ENCODE peak calls at places on chromosomes 16 and 17, in five cellular contexts. One of them, this sample, is unnamed.

GRCh38 chr16:28549301-28549899 is 4.3 kb upstream of the SGF29 start:
- DNase-seq in choroid plexus epithelial cell: peak
- DNase-seq in neural crest cell: no peak
- DNase-seq in mesothelial cell of epicardium: no peak
- DNase-seq in AG09309: no peak
- DNase-seq in this sample: no peak

GRCh38 chr16:24950275-24950674 is 64.9 kb downstream of the ARHGAP17 start:
- DNase-seq in mesothelial cell of epicardium: no peak
- DNase-seq in AG09309: peak
- DNase-seq in choroid plexus epithelial cell: peak
- DNase-seq in neural crest cell: no peak
- DNase-seq in this sample: no peak

GRCh38 chr16:56561126-56561525 is 3.7 kb upstream of the MT4 start:
- DNase-seq in mesothelial cell of epicardium: no peak
- DNase-seq in neural crest cell: no peak
- DNase-seq in AG09309: no peak
- DNase-seq in choroid plexus epithelial cell: no peak
- DNase-seq in this sample: no peak

GRCh38 chr17:44543213-44543904 is 13.9 kb upstream of the FZD2 start:
- DNase-seq in mesothelial cell of epicardium: peak
- DNase-seq in neural crest cell: no peak
- DNase-seq in AG09309: peak
- DNase-seq in choroid plexus epithelial cell: peak
- DNase-seq in this sample: no peak

GRCh38 chr17:1470071-1470773 is 14.2 kb upstream of the CRK start:
- DNase-seq in neural crest cell: no peak
- DNase-seq in choroid plexus epithelial cell: no peak
- DNase-seq in mesothelial cell of epicardium: no peak
- DNase-seq in AG09309: no peak
- DNase-seq in this sample: no peak

GRCh38 chr16:73329363-73330306 is 281.7 kb upstream of the ZFHX3 start:
- DNase-seq in mesothelial cell of epicardium: no peak
- DNase-seq in neural crest cell: no peak
- DNase-seq in choroid plexus epithelial cell: no peak
- DNase-seq in AG09309: no peak
- DNase-seq in this sample: no peak

GRCh38 chr16:56241596-56241995 is 50.3 kb downstream of the GNAO1 start:
- DNase-seq in neural crest cell: no peak
- DNase-seq in mesothelial cell of epicardium: no peak
- DNase-seq in choroid plexus epithelial cell: no peak
- DNase-seq in AG09309: peak
- DNase-seq in this sample: no peak

GRCh38 chr16:47470810-47471209 is 9.7 kb downstream of the PHKB start:
- DNase-seq in neural crest cell: no peak
- DNase-seq in mesothelial cell of epicardium: no peak
- DNase-seq in AG09309: no peak
- DNase-seq in choroid plexus epithelial cell: no peak
- DNase-seq in this sample: no peak

GRCh38 chr17:29614345-29615047 is 8.2 kb downstream of the CORO6 start:
- DNase-seq in neural crest cell: no peak
- DNase-seq in choroid plexus epithelial cell: no peak
- DNase-seq in AG09309: no peak
- DNase-seq in mesothelial cell of epicardium: no peak
- DNase-seq in this sample: no peak

GRCh38 chr17:530851-531250 is 178.2 kb upstream of the RPH3AL start:
- DNase-seq in AG09309: no peak
- DNase-seq in choroid plexus epithelial cell: no peak
- DNase-seq in neural crest cell: no peak
- DNase-seq in mesothelial cell of epicardium: no peak
- DNase-seq in this sample: no peak

GRCh38 chr17:4536742-4537411 is 18.3 kb downstream of the MYBBP1A start:
- DNase-seq in choroid plexus epithelial cell: no peak
- DNase-seq in mesothelial cell of epicardium: no peak
- DNase-seq in AG09309: no peak
- DNase-seq in neural crest cell: no peak
- DNase-seq in this sample: no peak

GRCh38 chr17:49216953-49217650 is 6.6 kb downstream of the ABI3 start:
- DNase-seq in neural crest cell: no peak
- DNase-seq in AG09309: no peak
- DNase-seq in choroid plexus epithelial cell: no peak
- DNase-seq in mesothelial cell of epicardium: no peak
- DNase-seq in this sample: no peak

GRCh38 chr17:49217651-49218413 is 7.3 kb downstream of the ABI3 start:
- DNase-seq in choroid plexus epithelial cell: no peak
- DNase-seq in neural crest cell: no peak
- DNase-seq in AG09309: no peak
- DNase-seq in mesothelial cell of epicardium: no peak
- DNase-seq in this sample: peak

GRCh38 chr17:49216482-49216881 is 6.0 kb downstream of the ABI3 start:
- DNase-seq in choroid plexus epithelial cell: no peak
- DNase-seq in AG09309: no peak
- DNase-seq in mesothelial cell of epicardium: no peak
- DNase-seq in neural crest cell: no peak
- DNase-seq in this sample: no peak

GRCh38 chr17:49219987-49220386 is 9.5 kb downstream of the ABI3 start:
- DNase-seq in neural crest cell: no peak
- DNase-seq in mesothelial cell of epicardium: no peak
- DNase-seq in AG09309: no peak
- DNase-seq in choroid plexus epithelial cell: no peak
- DNase-seq in this sample: no peak

DNA sequence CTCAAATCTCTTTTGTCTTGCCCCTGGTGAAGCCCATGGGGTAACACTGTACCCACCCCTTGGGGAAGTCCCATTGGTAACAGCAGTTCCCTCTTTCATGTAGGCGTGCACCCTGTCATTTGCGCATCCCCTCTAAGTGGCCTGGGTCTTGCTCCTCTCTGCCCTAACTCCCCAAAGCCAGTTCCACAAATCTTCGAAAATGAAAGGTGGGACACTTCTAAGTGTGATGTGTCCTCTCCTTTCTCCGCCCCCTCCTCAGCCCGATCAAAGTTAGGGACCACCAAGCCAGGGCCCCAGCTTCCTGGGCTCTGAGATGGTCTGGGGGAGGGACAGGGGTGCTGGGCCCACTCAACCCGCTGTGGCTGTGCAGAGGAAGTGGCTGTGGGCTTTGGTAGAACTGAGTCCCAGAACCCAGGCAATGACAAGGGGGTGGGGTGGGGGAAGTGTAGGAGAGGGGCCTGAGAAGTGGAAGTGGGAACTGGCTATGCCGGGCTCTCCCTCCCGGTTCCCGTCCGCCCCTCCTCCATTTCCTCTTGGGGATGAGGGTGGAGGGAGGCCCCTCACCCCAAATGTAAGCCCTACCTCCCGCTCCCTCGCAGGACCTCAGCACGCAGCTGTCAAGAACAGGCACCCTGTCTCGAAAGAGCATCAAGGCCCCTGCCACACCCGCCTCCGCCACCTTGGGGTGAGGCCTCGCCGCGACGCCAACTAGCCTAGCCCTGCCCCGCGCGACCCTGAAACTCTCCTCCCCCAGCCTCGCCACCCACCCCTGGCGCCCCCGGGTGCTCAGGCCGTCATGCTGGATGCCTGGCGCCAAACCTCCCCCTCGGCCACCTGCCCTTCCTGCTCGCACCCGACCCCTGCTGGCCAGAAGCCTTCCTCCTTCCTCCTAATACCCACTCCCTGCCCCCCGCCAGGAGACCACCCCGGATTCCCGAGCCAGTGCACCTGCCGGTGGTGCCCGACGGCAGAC is 8.7 kb downstream of the ABI3 start:
- DNase-seq in mesothelial cell of epicardium: no peak
- DNase-seq in choroid plexus epithelial cell: no peak
- DNase-seq in neural crest cell: no peak
- DNase-seq in AG09309: no peak
- DNase-seq in this sample: peak
- TF ChIP-seq CTCF in mesothelial cell of epicardium: no peak
- TF ChIP-seq CTCF in choroid plexus epithelial cell: peak
- TF ChIP-seq CTCF in neural crest cell: no peak
- TF ChIP-seq CTCF in AG09309: peak
- TF ChIP-seq CTCF in this sample: peak

GRCh38 chr16:3879887-3880564 is 487 bp downstream of the CREBBP start:
- DNase-seq in AG09309: no peak
- DNase-seq in neural crest cell: peak
- DNase-seq in choroid plexus epithelial cell: peak
- DNase-seq in mesothelial cell of epicardium: peak
- DNase-seq in this sample: peak
- TF ChIP-seq CTCF in AG09309: peak
- TF ChIP-seq CTCF in neural crest cell: no peak
- TF ChIP-seq CTCF in choroid plexus epithelial cell: peak
- TF ChIP-seq CTCF in mesothelial cell of epicardium: no peak
- TF ChIP-seq CTCF in this sample: peak

GRCh38 chr17:28193241-28193640 is 125.8 kb upstream of the TMEM97 start:
- DNase-seq in choroid plexus epithelial cell: no peak
- DNase-seq in AG09309: no peak
- DNase-seq in neural crest cell: no peak
- DNase-seq in mesothelial cell of epicardium: no peak
- DNase-seq in this sample: no peak
- TF ChIP-seq CTCF in choroid plexus epithelial cell: no peak
- TF ChIP-seq CTCF in AG09309: no peak
- TF ChIP-seq CTCF in neural crest cell: no peak
- TF ChIP-seq CTCF in mesothelial cell of epicardium: no peak
- TF ChIP-seq CTCF in this sample: no peak

DNA sequence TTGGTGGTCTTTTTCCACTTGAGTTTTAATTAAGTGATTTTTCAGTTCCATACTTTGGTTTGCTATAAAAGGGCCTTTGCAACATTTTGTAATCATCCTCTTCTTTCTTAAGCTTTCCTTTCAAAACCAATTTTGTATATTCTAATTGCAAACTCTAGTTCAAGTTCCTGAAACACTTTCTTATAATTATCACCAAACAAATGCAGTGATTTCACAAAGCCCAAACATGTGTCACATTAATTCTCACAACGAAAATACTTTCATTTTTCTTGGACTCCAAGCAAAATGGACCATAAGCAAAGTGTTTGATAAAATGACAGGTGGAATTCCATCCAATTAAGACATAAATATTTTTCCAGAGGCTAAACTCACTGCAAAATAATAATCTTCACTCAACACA is 188.2 kb upstream of the IRX5 start:
- DNase-seq in mesothelial cell of epicardium: no peak
- DNase-seq in choroid plexus epithelial cell: no peak
- DNase-seq in AG09309: no peak
- DNase-seq in neural crest cell: no peak
- DNase-seq in this sample: no peak
- TF ChIP-seq CTCF in mesothelial cell of epicardium: no peak
- TF ChIP-seq CTCF in choroid plexus epithelial cell: no peak
- TF ChIP-seq CTCF in AG09309: no peak
- TF ChIP-seq CTCF in neural crest cell: no peak
- TF ChIP-seq CTCF in this sample: no peak

DNA sequence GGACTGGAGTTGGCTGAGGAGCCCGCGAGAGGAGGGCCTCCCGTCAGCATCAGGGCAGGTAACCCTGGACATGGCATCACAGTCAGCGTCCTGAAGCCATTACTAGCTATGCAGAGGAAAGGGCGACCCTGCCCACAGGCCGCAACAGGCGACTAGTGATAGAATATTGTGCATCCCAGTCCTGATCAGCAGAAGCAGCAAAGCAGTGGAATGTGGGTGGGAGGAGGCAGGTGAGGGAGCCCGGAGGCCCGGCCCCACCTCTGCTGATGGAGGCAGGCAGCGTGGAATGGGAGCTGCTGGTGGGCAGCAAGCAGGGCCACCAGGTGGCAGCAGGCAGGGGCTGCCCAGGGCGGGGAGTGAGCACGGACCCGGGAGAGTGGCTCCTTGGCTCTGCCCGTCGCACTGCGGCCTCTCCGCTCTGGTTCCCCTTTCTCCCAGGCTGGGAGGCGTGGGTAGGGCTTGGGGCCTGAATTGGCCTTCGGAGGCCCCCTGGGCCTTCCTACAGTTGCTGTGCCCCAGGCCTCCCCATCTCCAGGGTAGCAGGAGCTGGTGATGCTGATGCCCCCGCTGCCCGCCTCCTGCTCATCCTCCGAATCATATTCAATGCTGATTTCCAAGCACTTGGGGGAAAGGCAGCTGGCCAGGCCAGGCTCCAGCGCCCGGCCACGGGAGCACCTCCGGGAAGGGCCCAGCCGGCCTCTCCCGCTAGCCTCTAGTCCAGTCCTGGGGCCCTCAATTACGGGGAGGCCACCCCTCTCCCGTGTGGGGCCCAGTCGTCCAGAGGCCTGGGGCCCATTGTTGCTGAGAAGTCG is 20.2 kb downstream of the TSPOAP1 start:
- DNase-seq in AG09309: no peak
- DNase-seq in neural crest cell: no peak
- DNase-seq in mesothelial cell of epicardium: peak
- DNase-seq in choroid plexus epithelial cell: no peak
- DNase-seq in this sample: no peak
- TF ChIP-seq CTCF in AG09309: peak
- TF ChIP-seq CTCF in neural crest cell: peak
- TF ChIP-seq CTCF in mesothelial cell of epicardium: no peak
- TF ChIP-seq CTCF in choroid plexus epithelial cell: peak
- TF ChIP-seq CTCF in this sample: no peak

DNA sequence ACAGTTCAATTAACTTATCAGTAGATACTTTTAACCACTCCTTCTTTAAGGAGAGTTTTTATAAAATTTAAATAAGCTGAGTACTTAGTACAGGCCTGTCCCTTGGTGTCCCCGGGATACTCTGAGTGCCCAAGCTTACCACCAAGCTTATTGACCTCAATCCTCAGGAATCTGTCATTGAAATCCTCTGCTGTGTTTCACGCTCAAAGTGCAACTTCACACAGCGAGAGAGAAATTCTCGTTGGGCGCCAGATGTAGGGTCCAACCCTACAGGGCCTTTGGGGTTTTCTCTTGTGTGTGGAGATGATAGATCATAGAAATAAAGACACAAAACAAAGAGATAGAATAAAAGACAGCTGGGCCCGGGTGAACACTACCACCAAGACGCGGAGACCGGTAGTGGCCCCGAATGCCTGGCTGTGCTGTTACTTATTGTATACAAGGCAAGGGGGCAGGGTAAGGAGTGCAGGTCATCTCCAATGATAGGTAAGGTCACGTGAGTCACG is 65.3 kb upstream of the ARL4D start:
- DNase-seq in AG09309: no peak
- DNase-seq in choroid plexus epithelial cell: no peak
- DNase-seq in mesothelial cell of epicardium: no peak
- DNase-seq in neural crest cell: no peak
- DNase-seq in this sample: no peak
- TF ChIP-seq CTCF in AG09309: no peak
- TF ChIP-seq CTCF in choroid plexus epithelial cell: no peak
- TF ChIP-seq CTCF in mesothelial cell of epicardium: no peak
- TF ChIP-seq CTCF in neural crest cell: no peak
- TF ChIP-seq CTCF in this sample: no peak

DNA sequence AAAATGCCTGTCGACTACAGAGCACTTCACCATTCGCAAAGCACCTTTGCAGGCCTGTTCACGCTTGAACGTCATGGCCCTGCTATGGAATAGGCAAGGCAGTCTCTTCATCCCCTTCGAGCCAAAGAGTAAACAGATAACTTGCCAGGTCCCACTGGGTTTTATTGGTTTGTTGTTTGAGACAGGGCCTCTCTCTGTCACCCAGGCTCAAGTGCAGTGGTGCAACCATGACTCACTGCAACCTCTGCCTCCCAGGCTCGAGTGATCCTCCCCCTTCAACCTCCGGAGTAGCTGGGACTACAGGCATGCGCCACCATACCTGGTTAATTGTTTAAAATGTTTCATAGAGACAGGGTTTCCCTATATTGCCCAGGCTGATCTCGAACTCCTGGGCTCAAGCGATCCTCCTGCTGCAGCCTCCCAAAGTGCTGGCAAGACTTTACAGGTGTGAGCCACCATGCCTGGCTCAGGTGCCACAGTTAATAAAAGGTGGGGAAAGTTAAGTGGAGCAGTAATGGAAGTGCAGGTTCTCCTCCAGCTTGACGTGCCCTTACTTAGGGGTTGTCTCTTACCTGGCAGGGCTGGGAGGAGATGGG is 9.5 kb downstream of the CHAD start:
- DNase-seq in choroid plexus epithelial cell: peak
- DNase-seq in neural crest cell: no peak
- DNase-seq in AG09309: no peak
- DNase-seq in mesothelial cell of epicardium: no peak
- DNase-seq in this sample: no peak
- TF ChIP-seq CTCF in choroid plexus epithelial cell: no peak
- TF ChIP-seq CTCF in neural crest cell: no peak
- TF ChIP-seq CTCF in AG09309: no peak
- TF ChIP-seq CTCF in mesothelial cell of epicardium: no peak
- TF ChIP-seq CTCF in this sample: no peak